ENCODE peak calls at places on chromosome 17, in six cellular contexts. J is HTR-8/SVneo, F is adrenal gland, V is fibroblast of the aortic adventitia, T is brain microvascular endothelial cell, I is KBM-7. S is an unnamed sample.

GRCh38 chr17:28643979-28644781 is 778 bp downstream of the BLTP2 start:
- DNase-seq in T (peak), I (peak), F (peak), V (peak), J (peak), S (peak)

GRCh38 chr17:34998205-34998604 is 17.9 kb downstream of the LIG3 start:
- DNase-seq in J (peak), F (peak), T (peak), I (peak), V (peak), S (peak)

GRCh38 chr17:80964231-80964856 is 27.3 kb upstream of the CHMP6 start:
- DNase-seq in V (no peak), J (no peak), T (no peak), I (no peak), F (no peak), S (no peak)

GRCh38 chr17:60165976-60166375 is 16.2 kb downstream of the CA4 start:
- DNase-seq in I (peak), F (no peak), V (no peak), J (no peak), T (no peak), S (peak)

GRCh38 chr17:62065611-62066468 is 762 bp upstream of the MED13 start:
- DNase-seq in I (peak), J (peak), F (peak), T (peak), V (peak), S (peak)

GRCh38 chr17:48026503-48027321 is 10.9 kb downstream of the COPZ2 start:
- DNase-seq in I (peak), T (peak), F (peak), V (peak), J (peak), S (peak)

GRCh38 chr17:63665527-63666214 is 34.3 kb downstream of the LIMD2 start:
- DNase-seq in V (no peak), I (peak), T (no peak), F (peak), J (no peak), S (no peak)

GRCh38 chr17:83204230-83204725 is 124.9 kb downstream of the METRNL start:
- DNase-seq in T (no peak), J (no peak), V (no peak), I (no peak), F (no peak), S (no peak)

GRCh38 chr17:31593806-31594205 is 202.3 kb downstream of the RAB11FIP4 start:
- DNase-seq in J (no peak), I (no peak), V (peak), T (peak), F (no peak), S (peak)

GRCh38 chr17:67717192-67717623 is 528 bp upstream of the NOL11 start:
- DNase-seq in F (no peak), I (no peak), V (no peak), T (no peak), J (peak), S (no peak)